ENCODE peak calls at places on chromosomes 3 and 15, in six cellular contexts. K, A, O, S, Y and L are unnamed samples.

GRCh38 chr3:6180171-6180570 is 680.7 kb upstream of the GRM7 start:
- DNase-seq in K (no peak), A (no peak), O (no peak), S (no peak), Y (no peak), L (no peak)

GRCh38 chr15:57873564-57874209 is 167.2 kb downstream of the POLR2M start:
- DNase-seq in K (no peak), A (no peak), O (no peak), S (no peak), Y (no peak), L (no peak)

GRCh38 chr3:183548262-183548769 is 7.2 kb downstream of the KLHL6 start:
- DNase-seq in K (no peak), A (no peak), O (no peak), S (no peak), Y (no peak), L (peak)

GRCh38 chr15:34709866-34710265 is 44.9 kb downstream of the GJD2 start:
- DNase-seq in K (no peak), A (no peak), O (no peak), S (no peak), Y (no peak), L (no peak)

GRCh38 chr3:99313481-99313880 is 324.9 kb upstream of the COL8A1 start:
- DNase-seq in K (no peak), A (no peak), O (no peak), S (no peak), Y (no peak), L (no peak)

GRCh38 chr3:72270072-72270611 is 485.2 kb upstream of the PROK2 start:
- DNase-seq in K (peak), A (no peak), O (no peak), S (no peak), Y (peak), L (peak)

GRCh38 chr15:47505712-47506542 is 211.4 kb upstream of the SEMA6D start:
- DNase-seq in K (no peak), A (no peak), O (no peak), S (no peak), Y (no peak), L (no peak)

GRCh38 chr3:66372681-66373350 is 128.0 kb downstream of the LRIG1 start:
- DNase-seq in K (peak), A (no peak), O (no peak), S (no peak), Y (no peak), L (no peak)